ENCODE peak calls at places on chromosome 2, in eight cellular contexts. One of them, this sample, is unnamed.

GRCh38 chr2:60882971-60883753 is 1.8 kb downstream of the REL start:
- DNase-seq in choroid plexus epithelial cell: peak; percentile 24
- DNase-seq in CD8-positive, alpha-beta T cell: peak; percentile 21
- DNase-seq in cardiac muscle cell: peak; percentile 20
- DNase-seq in neural crest cell: no peak
- DNase-seq in epithelial cell of proximal tubule: no peak
- DNase-seq in stomach: no peak
- DNase-seq in endodermal cell: peak; percentile 52
- DNase-seq in this sample: no peak

GRCh38 chr2:33222309-33222708 is 254.1 kb upstream of the RASGRP3 start:
- DNase-seq in choroid plexus epithelial cell: no peak
- DNase-seq in CD8-positive, alpha-beta T cell: no peak
- DNase-seq in cardiac muscle cell: no peak
- DNase-seq in neural crest cell: no peak
- DNase-seq in epithelial cell of proximal tubule: no peak
- DNase-seq in stomach: no peak
- DNase-seq in endodermal cell: no peak
- DNase-seq in this sample: no peak

GRCh38 chr2:180907731-180908130 is 72.7 kb upstream of the UBE2E3 start:
- DNase-seq in choroid plexus epithelial cell: peak; percentile 52
- DNase-seq in CD8-positive, alpha-beta T cell: no peak
- DNase-seq in cardiac muscle cell: peak; percentile 32
- DNase-seq in neural crest cell: no peak
- DNase-seq in epithelial cell of proximal tubule: peak; percentile 16
- DNase-seq in stomach: no peak
- DNase-seq in endodermal cell: no peak
- DNase-seq in this sample: no peak

GRCh38 chr2:201938151-201938815 is 95.4 kb upstream of the FZD7 start:
- DNase-seq in choroid plexus epithelial cell: no peak
- DNase-seq in CD8-positive, alpha-beta T cell: no peak
- DNase-seq in cardiac muscle cell: no peak
- DNase-seq in neural crest cell: no peak
- DNase-seq in epithelial cell of proximal tubule: no peak
- DNase-seq in stomach: no peak
- DNase-seq in endodermal cell: peak; percentile 41
- DNase-seq in this sample: no peak

GRCh38 chr2:96024336-96025106 is 10.2 kb downstream of the GPAT2 start:
- DNase-seq in choroid plexus epithelial cell: no peak
- DNase-seq in CD8-positive, alpha-beta T cell: no peak
- DNase-seq in cardiac muscle cell: no peak
- DNase-seq in neural crest cell: no peak
- DNase-seq in epithelial cell of proximal tubule: no peak
- DNase-seq in stomach: no peak
- DNase-seq in endodermal cell: peak; percentile 50
- DNase-seq in this sample: no peak

GRCh38 chr2:55885129-55885943 is 38.2 kb downstream of the EFEMP1 start:
- DNase-seq in choroid plexus epithelial cell: peak; percentile 98
- DNase-seq in CD8-positive, alpha-beta T cell: no peak
- DNase-seq in cardiac muscle cell: peak; percentile 98
- DNase-seq in neural crest cell: no peak
- DNase-seq in epithelial cell of proximal tubule: no peak
- DNase-seq in stomach: no peak
- DNase-seq in endodermal cell: no peak
- DNase-seq in this sample: no peak

GRCh38 chr2:112814278-112814677 is 22.3 kb downstream of the IL1B start:
- DNase-seq in choroid plexus epithelial cell: peak; percentile 93
- DNase-seq in CD8-positive, alpha-beta T cell: no peak
- DNase-seq in cardiac muscle cell: peak; percentile 47
- DNase-seq in neural crest cell: no peak
- DNase-seq in epithelial cell of proximal tubule: no peak
- DNase-seq in stomach: no peak
- DNase-seq in endodermal cell: peak; percentile 80
- DNase-seq in this sample: no peak

GRCh38 chr2:26720322-26721166 is 28.0 kb downstream of the KCNK3 start:
- DNase-seq in choroid plexus epithelial cell: peak; percentile 95
- DNase-seq in CD8-positive, alpha-beta T cell: no peak
- DNase-seq in cardiac muscle cell: peak; percentile 97
- DNase-seq in neural crest cell: no peak
- DNase-seq in epithelial cell of proximal tubule: no peak
- DNase-seq in stomach: peak; percentile 88
- DNase-seq in endodermal cell: no peak
- DNase-seq in this sample: peak; percentile 89

GRCh38 chr2:181145645-181146044 is 165.2 kb downstream of the UBE2E3 start:
- DNase-seq in choroid plexus epithelial cell: no peak
- DNase-seq in CD8-positive, alpha-beta T cell: no peak
- DNase-seq in cardiac muscle cell: no peak
- DNase-seq in neural crest cell: no peak
- DNase-seq in epithelial cell of proximal tubule: no peak
- DNase-seq in stomach: no peak
- DNase-seq in endodermal cell: no peak
- DNase-seq in this sample: no peak

GRCh38 chr2:207148025-207148424 is 17.7 kb downstream of the KLF7 start:
- DNase-seq in choroid plexus epithelial cell: no peak
- DNase-seq in CD8-positive, alpha-beta T cell: no peak
- DNase-seq in cardiac muscle cell: peak; percentile 73
- DNase-seq in neural crest cell: no peak
- DNase-seq in epithelial cell of proximal tubule: no peak
- DNase-seq in stomach: no peak
- DNase-seq in endodermal cell: no peak
- DNase-seq in this sample: no peak

GRCh38 chr2:86413296-86414085 is 27.7 kb upstream of the KDM3A start:
- DNase-seq in choroid plexus epithelial cell: no peak
- DNase-seq in CD8-positive, alpha-beta T cell: no peak
- DNase-seq in cardiac muscle cell: no peak
- DNase-seq in neural crest cell: no peak
- DNase-seq in epithelial cell of proximal tubule: no peak
- DNase-seq in stomach: no peak
- DNase-seq in endodermal cell: peak; percentile 46
- DNase-seq in this sample: no peak

GRCh38 chr2:230908595-230909191 is 16.3 kb downstream of the GPR55 start:
- DNase-seq in choroid plexus epithelial cell: peak; percentile 63
- DNase-seq in CD8-positive, alpha-beta T cell: no peak
- DNase-seq in cardiac muscle cell: peak; percentile 67
- DNase-seq in neural crest cell: no peak
- DNase-seq in epithelial cell of proximal tubule: peak; percentile 76
- DNase-seq in stomach: peak; percentile 23
- DNase-seq in endodermal cell: peak; percentile 41
- DNase-seq in this sample: no peak

GRCh38 chr2:8303322-8303832 is 378.5 kb upstream of the ID2 start:
- DNase-seq in choroid plexus epithelial cell: peak; percentile 16
- DNase-seq in CD8-positive, alpha-beta T cell: peak; percentile 71
- DNase-seq in cardiac muscle cell: no peak
- DNase-seq in neural crest cell: no peak
- DNase-seq in epithelial cell of proximal tubule: no peak
- DNase-seq in stomach: peak; percentile 60
- DNase-seq in endodermal cell: no peak
- DNase-seq in this sample: peak; percentile 70

GRCh38 chr2:15943378-15943851 is 3.1 kb downstream of the MYCN start:
- DNase-seq in choroid plexus epithelial cell: no peak
- DNase-seq in CD8-positive, alpha-beta T cell: no peak
- DNase-seq in cardiac muscle cell: no peak
- DNase-seq in neural crest cell: peak; percentile 65
- DNase-seq in epithelial cell of proximal tubule: no peak
- DNase-seq in stomach: peak; percentile 47
- DNase-seq in endodermal cell: peak; percentile 87
- DNase-seq in this sample: no peak

DNA sequence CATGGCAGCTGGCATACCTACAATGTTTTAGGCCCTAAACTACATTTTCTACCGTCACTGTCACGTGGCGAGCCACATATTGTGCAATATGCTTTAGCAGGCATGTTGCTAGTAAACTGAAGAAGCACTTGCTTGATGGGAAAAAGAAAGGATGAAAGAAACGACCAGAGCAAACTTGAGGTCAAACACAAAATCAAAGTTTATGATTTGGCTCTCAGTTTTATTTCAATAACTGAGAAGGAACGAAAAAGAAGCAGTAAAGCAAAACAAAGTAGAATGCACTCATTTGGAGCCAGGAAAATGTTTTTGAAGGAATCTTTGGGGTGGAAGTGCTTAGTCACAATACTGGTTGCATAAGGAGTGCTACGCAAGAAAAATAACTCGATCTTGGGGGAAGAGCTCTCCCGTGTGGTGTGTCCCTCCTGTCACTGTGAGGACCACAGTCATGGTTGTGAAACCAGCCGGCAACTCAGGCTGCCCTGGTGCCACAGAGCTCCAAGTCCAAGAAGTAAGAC is 349.8 kb downstream of the RBM43 start:
- DNase-seq in choroid plexus epithelial cell: peak; percentile 96
- DNase-seq in CD8-positive, alpha-beta T cell: no peak
- DNase-seq in cardiac muscle cell: peak; percentile 96
- DNase-seq in neural crest cell: no peak
- DNase-seq in epithelial cell of proximal tubule: peak; percentile 80
- DNase-seq in stomach: peak; percentile 27
- DNase-seq in endodermal cell: peak; percentile 49
- DNase-seq in this sample: no peak
- TF ChIP-seq CTCF in choroid plexus epithelial cell: peak; percentile 50
- TF ChIP-seq CTCF in CD8-positive, alpha-beta T cell: no peak
- TF ChIP-seq CTCF in cardiac muscle cell: peak; percentile 49
- TF ChIP-seq CTCF in neural crest cell: no peak
- TF ChIP-seq CTCF in epithelial cell of proximal tubule: peak; percentile 42
- TF ChIP-seq CTCF in stomach: no peak
- TF ChIP-seq CTCF in endodermal cell: peak; percentile 24
- TF ChIP-seq CTCF in this sample: peak; percentile 48

GRCh38 chr2:23465138-23465537 is 80.2 kb downstream of the KLHL29 start:
- DNase-seq in choroid plexus epithelial cell: no peak
- DNase-seq in CD8-positive, alpha-beta T cell: no peak
- DNase-seq in cardiac muscle cell: no peak
- DNase-seq in neural crest cell: no peak
- DNase-seq in epithelial cell of proximal tubule: no peak
- DNase-seq in stomach: no peak
- DNase-seq in endodermal cell: no peak
- DNase-seq in this sample: no peak

GRCh38 chr2:23465982-23466381 is 81.0 kb downstream of the KLHL29 start:
- DNase-seq in choroid plexus epithelial cell: no peak
- DNase-seq in CD8-positive, alpha-beta T cell: no peak
- DNase-seq in cardiac muscle cell: peak; percentile 37
- DNase-seq in neural crest cell: no peak
- DNase-seq in epithelial cell of proximal tubule: no peak
- DNase-seq in stomach: no peak
- DNase-seq in endodermal cell: no peak
- DNase-seq in this sample: no peak

GRCh38 chr2:23468384-23469141 is 83.6 kb downstream of the KLHL29 start:
- DNase-seq in choroid plexus epithelial cell: no peak
- DNase-seq in CD8-positive, alpha-beta T cell: no peak
- DNase-seq in cardiac muscle cell: no peak
- DNase-seq in neural crest cell: no peak
- DNase-seq in epithelial cell of proximal tubule: no peak
- DNase-seq in stomach: no peak
- DNase-seq in endodermal cell: no peak
- DNase-seq in this sample: no peak

GRCh38 chr2:23467618-23468017 is 82.6 kb downstream of the KLHL29 start:
- DNase-seq in choroid plexus epithelial cell: no peak
- DNase-seq in CD8-positive, alpha-beta T cell: no peak
- DNase-seq in cardiac muscle cell: no peak
- DNase-seq in neural crest cell: no peak
- DNase-seq in epithelial cell of proximal tubule: no peak
- DNase-seq in stomach: no peak
- DNase-seq in endodermal cell: no peak
- DNase-seq in this sample: no peak

GRCh38 chr2:23469142-23469540 is 84.2 kb downstream of the KLHL29 start:
- DNase-seq in choroid plexus epithelial cell: no peak
- DNase-seq in CD8-positive, alpha-beta T cell: no peak
- DNase-seq in cardiac muscle cell: no peak
- DNase-seq in neural crest cell: no peak
- DNase-seq in epithelial cell of proximal tubule: no peak
- DNase-seq in stomach: no peak
- DNase-seq in endodermal cell: no peak
- DNase-seq in this sample: no peak
- TF ChIP-seq CTCF in choroid plexus epithelial cell: no peak
- TF ChIP-seq CTCF in CD8-positive, alpha-beta T cell: no peak
- TF ChIP-seq CTCF in cardiac muscle cell: no peak
- TF ChIP-seq CTCF in neural crest cell: no peak
- TF ChIP-seq CTCF in epithelial cell of proximal tubule: no peak
- TF ChIP-seq CTCF in stomach: no peak
- TF ChIP-seq CTCF in endodermal cell: no peak
- TF ChIP-seq CTCF in this sample: no peak

GRCh38 chr2:110744429-110744828 is 12.1 kb downstream of the ACOXL start:
- DNase-seq in choroid plexus epithelial cell: no peak
- DNase-seq in CD8-positive, alpha-beta T cell: no peak
- DNase-seq in cardiac muscle cell: no peak
- DNase-seq in neural crest cell: no peak
- DNase-seq in epithelial cell of proximal tubule: no peak
- DNase-seq in stomach: no peak
- DNase-seq in endodermal cell: no peak
- DNase-seq in this sample: no peak

GRCh38 chr2:110742412-110742811 is 10.0 kb downstream of the ACOXL start:
- DNase-seq in choroid plexus epithelial cell: no peak
- DNase-seq in CD8-positive, alpha-beta T cell: no peak
- DNase-seq in cardiac muscle cell: no peak
- DNase-seq in neural crest cell: no peak
- DNase-seq in epithelial cell of proximal tubule: no peak
- DNase-seq in stomach: no peak
- DNase-seq in endodermal cell: no peak
- DNase-seq in this sample: no peak

GRCh38 chr2:110740747-110741349 is 8.5 kb downstream of the ACOXL start:
- DNase-seq in choroid plexus epithelial cell: no peak
- DNase-seq in CD8-positive, alpha-beta T cell: no peak
- DNase-seq in cardiac muscle cell: no peak
- DNase-seq in neural crest cell: no peak
- DNase-seq in epithelial cell of proximal tubule: no peak
- DNase-seq in stomach: no peak
- DNase-seq in endodermal cell: no peak
- DNase-seq in this sample: no peak

GRCh38 chr2:110743600-110743999 is 11.2 kb downstream of the ACOXL start:
- DNase-seq in choroid plexus epithelial cell: no peak
- DNase-seq in CD8-positive, alpha-beta T cell: no peak
- DNase-seq in cardiac muscle cell: no peak
- DNase-seq in neural crest cell: no peak
- DNase-seq in epithelial cell of proximal tubule: no peak
- DNase-seq in stomach: no peak
- DNase-seq in endodermal cell: no peak
- DNase-seq in this sample: no peak

DNA sequence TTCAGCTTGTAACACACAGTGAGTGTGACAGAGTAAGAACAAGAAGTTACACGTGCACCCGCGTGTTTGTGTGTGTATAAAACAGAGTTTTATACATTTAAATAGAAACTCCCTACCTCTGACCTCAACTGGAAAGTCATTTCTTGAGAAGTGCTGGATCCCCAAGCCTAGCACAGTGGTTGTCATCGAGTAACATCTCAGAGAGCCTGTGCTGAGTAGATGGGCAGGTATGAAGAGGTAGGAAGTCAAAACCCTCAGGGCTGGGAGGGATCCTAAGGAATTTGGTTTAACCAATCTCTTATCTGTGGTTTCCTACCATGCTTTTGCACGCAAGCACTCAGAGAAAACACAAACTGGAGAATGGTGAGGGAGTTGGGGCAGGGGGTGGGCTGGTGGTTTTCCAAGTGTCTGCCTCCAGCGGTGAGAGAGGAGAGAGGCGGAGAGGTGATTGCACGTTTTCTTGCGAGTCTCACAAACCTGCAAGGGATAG is 9.2 kb downstream of the ACOXL start:
- DNase-seq in choroid plexus epithelial cell: no peak
- DNase-seq in CD8-positive, alpha-beta T cell: no peak
- DNase-seq in cardiac muscle cell: peak; percentile 42
- DNase-seq in neural crest cell: no peak
- DNase-seq in epithelial cell of proximal tubule: no peak
- DNase-seq in stomach: no peak
- DNase-seq in endodermal cell: peak; percentile 84
- DNase-seq in this sample: no peak
- TF ChIP-seq CTCF in choroid plexus epithelial cell: peak; percentile 2
- TF ChIP-seq CTCF in CD8-positive, alpha-beta T cell: no peak
- TF ChIP-seq CTCF in cardiac muscle cell: peak; percentile 18
- TF ChIP-seq CTCF in neural crest cell: no peak
- TF ChIP-seq CTCF in epithelial cell of proximal tubule: no peak
- TF ChIP-seq CTCF in stomach: no peak
- TF ChIP-seq CTCF in endodermal cell: peak; percentile 66
- TF ChIP-seq CTCF in this sample: no peak

GRCh38 chr2:120246546-120247300 is 5.9 kb upstream of the RALB start:
- DNase-seq in choroid plexus epithelial cell: no peak
- DNase-seq in CD8-positive, alpha-beta T cell: no peak
- DNase-seq in cardiac muscle cell: no peak
- DNase-seq in neural crest cell: no peak
- DNase-seq in epithelial cell of proximal tubule: no peak
- DNase-seq in stomach: no peak
- DNase-seq in endodermal cell: no peak
- DNase-seq in this sample: no peak
- TF ChIP-seq CTCF in choroid plexus epithelial cell: no peak
- TF ChIP-seq CTCF in CD8-positive, alpha-beta T cell: no peak
- TF ChIP-seq CTCF in cardiac muscle cell: no peak
- TF ChIP-seq CTCF in neural crest cell: no peak
- TF ChIP-seq CTCF in epithelial cell of proximal tubule: no peak
- TF ChIP-seq CTCF in stomach: no peak
- TF ChIP-seq CTCF in endodermal cell: no peak
- TF ChIP-seq CTCF in this sample: no peak

This sample was measured in osteocyte.